ENCODE peak calls at places on chromosomes 13 and 19, in seven cellular contexts. K, O, L, C, U, X and Q are unnamed samples.

GRCh38 chr13:110126391-110126961 is 180.5 kb downstream of the COL4A1 start:
- DNase-seq in K (peak; percentile 98), O (peak; percentile 78), L (peak; percentile 76), C (no peak), U (peak; percentile 84), X (no peak), Q (no peak)

GRCh38 chr13:91661692-91662490 is 263.5 kb downstream of the GPC5 start:
- DNase-seq in K (no peak), O (no peak), L (no peak), C (no peak), U (no peak), X (no peak), Q (no peak)

GRCh38 chr13:52713894-52714293 is 25.7 kb downstream of the CNMD start:
- DNase-seq in K (no peak), O (no peak), L (peak; percentile 26), C (no peak), U (no peak), X (peak; percentile 15), Q (no peak)

GRCh38 chr19:13909430-13909829 is 3.4 kb downstream of the CC2D1A start:
- DNase-seq in K (no peak), O (no peak), L (no peak), C (no peak), U (no peak), X (peak; percentile 76), Q (no peak)

GRCh38 chr13:57632276-57633140 is 964 bp downstream of the PCDH17 start:
- DNase-seq in K (peak; percentile 39), O (peak; percentile 46), L (no peak), C (no peak), U (no peak), X (no peak), Q (no peak)

GRCh38 chr19:55624109-55625003 is at the start of gene ZNF784:
- DNase-seq in K (peak; percentile 92), O (peak; percentile 97), L (peak; percentile 92), C (no peak), U (peak; percentile 92), X (peak; percentile 95), Q (peak; percentile 93)

GRCh38 chr19:47176627-47177090 is 46.0 kb downstream of the SAE1 start:
- DNase-seq in K (peak; percentile 100), O (no peak), L (no peak), C (no peak), U (no peak), X (no peak), Q (peak; percentile 44)

GRCh38 chr13:31476266-31476665 is 263.1 kb upstream of the RXFP2 start:
- DNase-seq in K (no peak), O (no peak), L (no peak), C (no peak), U (no peak), X (no peak), Q (no peak)

GRCh38 chr13:26230703-26231102 is 8.6 kb upstream of the RNF6 start:
- DNase-seq in K (no peak), O (no peak), L (no peak), C (no peak), U (no peak), X (no peak), Q (no peak)

GRCh38 chr19:56689198-56689597 is 17.6 kb upstream of the ZNF835 start:
- DNase-seq in K (no peak), O (no peak), L (no peak), C (no peak), U (no peak), X (no peak), Q (no peak)

GRCh38 chr13:64272681-64273080 is 2857.0 kb upstream of the PCDH20 start:
- DNase-seq in K (no peak), O (no peak), L (no peak), C (no peak), U (no peak), X (no peak), Q (no peak)

GRCh38 chr13:95547531-95548167 is 4.9 kb upstream of the CLDN10 start:
- DNase-seq in K (no peak), O (no peak), L (no peak), C (no peak), U (no peak), X (no peak), Q (no peak)

GRCh38 chr19:1264801-1265610 is 4.1 kb upstream of the CIRBP start:
- DNase-seq in K (peak; percentile 68), O (peak; percentile 87), L (peak; percentile 72), C (no peak), U (peak; percentile 63), X (peak; percentile 79), Q (no peak)

GRCh38 chr13:94987869-94988268 is 275.5 kb upstream of the SOX21 start:
- DNase-seq in K (no peak), O (no peak), L (no peak), C (no peak), U (no peak), X (no peak), Q (no peak)

GRCh38 chr19:12721656-12722565 is 1.8 kb downstream of the TNPO2 start:
- DNase-seq in K (peak; percentile 78), O (peak; percentile 88), L (peak; percentile 66), C (no peak), U (peak; percentile 68), X (peak; percentile 70), Q (peak; percentile 34)

GRCh38 chr13:41026806-41027205 is 7.7 kb upstream of the ELF1 start:
- DNase-seq in K (no peak), O (no peak), L (no peak), C (no peak), U (no peak), X (no peak), Q (no peak)

GRCh38 chr19:1465191-1466016 is 13.6 kb downstream of the C19orf25 start:
- DNase-seq in K (peak; percentile 41), O (peak; percentile 73), L (no peak), C (no peak), U (peak; percentile 45), X (peak; percentile 45), Q (no peak)

GRCh38 chr13:106561551-106562170 is 6.3 kb downstream of the ARGLU1 start:
- DNase-seq in K (peak; percentile 45), O (no peak), L (no peak), C (no peak), U (peak; percentile 24), X (no peak), Q (no peak)

GRCh38 chr13:70034280-70034679 is 73.3 kb upstream of the ATXN8OS start:
- DNase-seq in K (no peak), O (no peak), L (no peak), C (no peak), U (no peak), X (no peak), Q (no peak)

DNA sequence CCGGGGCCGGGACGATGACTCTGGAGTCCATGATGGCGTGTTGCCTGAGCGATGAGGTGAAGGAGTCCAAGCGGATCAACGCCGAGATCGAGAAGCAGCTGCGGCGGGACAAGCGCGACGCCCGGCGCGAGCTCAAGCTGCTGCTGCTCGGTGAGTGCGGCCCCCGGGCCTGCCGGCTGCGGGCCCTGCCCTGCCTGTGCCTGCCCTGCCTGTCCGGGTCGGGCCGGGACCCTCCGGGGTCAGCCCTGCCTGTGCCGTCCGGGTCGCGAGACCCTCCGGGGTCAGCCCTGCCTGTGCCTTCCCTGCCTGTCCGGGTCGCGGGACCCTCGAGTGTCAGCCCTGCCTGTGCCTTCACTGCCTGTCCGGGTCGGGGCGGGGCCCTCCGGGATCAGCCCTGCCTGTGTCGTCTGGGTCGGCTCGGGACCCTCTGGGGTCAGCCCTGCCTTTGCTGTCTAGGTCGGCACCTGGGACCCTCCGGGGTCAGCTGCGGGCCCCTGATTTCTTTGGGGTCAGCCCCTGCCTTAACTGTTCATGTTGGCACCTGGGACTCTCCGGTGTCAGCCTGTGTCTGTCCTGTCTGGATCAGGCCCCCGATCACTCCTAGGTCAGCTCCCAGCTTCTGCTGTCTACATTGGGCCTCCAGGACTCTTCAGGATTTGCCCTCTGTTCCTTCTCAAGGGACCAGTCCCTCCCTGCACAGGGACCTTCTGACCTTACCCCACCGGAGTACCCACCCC is 644 bp downstream of the GNA11 start:
- DNase-seq in K (no peak), O (peak; percentile 46), L (no peak), C (no peak), U (peak; percentile 32), X (no peak), Q (no peak)
- H3K27me3 ChIP-seq in K (no peaks in the 10 kb centered on the region), O (no peaks in the 10 kb centered on the region), L (no peaks in the 10 kb centered on the region), C (no peaks in the 10 kb centered on the region), U (no peaks in the 10 kb centered on the region), X (no peaks in the 10 kb centered on the region), Q (peaks cover 3% of the 10 kb centered on the region)

DNA sequence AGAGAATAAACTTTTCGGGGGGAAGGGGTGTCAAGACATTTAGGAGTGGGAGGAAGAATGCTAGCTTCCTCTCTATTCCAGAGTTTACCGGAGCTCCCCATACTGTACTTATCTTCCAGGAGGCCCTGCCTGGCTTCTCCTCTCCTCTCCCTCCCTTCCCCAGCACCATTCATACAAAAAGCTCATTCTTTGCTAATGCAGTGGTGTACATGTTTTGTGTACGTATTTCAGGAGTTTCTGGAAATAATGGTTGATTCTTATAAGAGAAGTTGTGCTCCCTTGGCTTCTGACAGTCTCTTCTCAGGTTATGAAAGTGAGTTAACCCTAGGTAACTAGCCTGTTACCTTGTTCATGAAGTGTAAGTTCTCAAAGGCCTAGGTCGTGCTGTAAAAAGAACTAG is 7.1 kb downstream of the SAMD4B start:
- DNase-seq in K (no peak), O (no peak), L (no peak), C (no peak), U (no peak), X (no peak), Q (no peak)
- H3K27ac ChIP-seq in K (no peak overlapping the region), O (peak overlapping the region; percentile 44), L (no peak overlapping the region), C (no peak overlapping the region), U (no peak overlapping the region), X (no peak overlapping the region), Q (no peak overlapping the region)

DNA sequence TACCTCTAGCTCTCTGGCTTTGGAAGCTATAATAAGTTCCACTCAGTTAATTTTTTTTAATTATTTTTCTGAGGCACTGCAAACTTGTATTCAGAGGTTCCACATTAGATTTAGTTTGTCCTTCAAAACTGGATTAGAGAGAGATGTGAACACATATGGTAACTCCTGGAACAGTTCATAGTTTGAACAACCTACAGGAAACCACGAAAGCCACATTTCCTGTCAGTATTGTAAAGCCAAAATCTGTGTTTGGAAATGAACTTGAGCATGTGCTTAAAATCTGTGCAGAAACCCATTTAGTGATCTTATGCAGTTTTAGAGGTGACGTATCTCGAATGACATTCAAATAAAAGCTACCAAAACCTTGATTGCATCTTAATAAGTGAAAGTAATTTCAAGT is 1952.0 kb downstream of the OLFM4 start:
- DNase-seq in K (no peak), O (no peak), L (no peak), C (no peak), U (no peak), X (no peak), Q (no peak)
- TF ChIP-seq CTCF in K (no peak), O (no peak), L (no peak), C (no peak), U (no peak), X (no peak), Q (no peak)

GRCh38 chr19:3954107-3954506 is 16.8 kb downstream of the DAPK3 start:
- DNase-seq in K (no peak), O (no peak), L (peak; percentile 54), C (no peak), U (no peak), X (no peak), Q (no peak)

GRCh38 chr19:3949997-3950859 is 17.4 kb downstream of the NMRK2 start:
- DNase-seq in K (no peak), O (no peak), L (no peak), C (no peak), U (no peak), X (no peak), Q (no peak)

GRCh38 chr19:3955688-3956087 is 15.2 kb downstream of the DAPK3 start:
- DNase-seq in K (no peak), O (no peak), L (no peak), C (no peak), U (no peak), X (no peak), Q (no peak)

GRCh38 chr19:3949294-3949693 is 16.4 kb downstream of the NMRK2 start:
- DNase-seq in K (no peak), O (no peak), L (no peak), C (no peak), U (no peak), X (no peak), Q (no peak)

GRCh38 chr19:3950871-3951861 is 18.3 kb downstream of the NMRK2 start:
- DNase-seq in K (no peak), O (peak; percentile 93), L (peak; percentile 75), C (no peak), U (no peak), X (no peak), Q (no peak)
- H3K27me3 ChIP-seq in K (no peaks in the 10 kb centered on the region), O (no peaks in the 10 kb centered on the region), L (no peaks in the 10 kb centered on the region), C (no peaks in the 10 kb centered on the region), U (no peaks in the 10 kb centered on the region), X (no peaks in the 10 kb centered on the region), Q (no peaks in the 10 kb centered on the region)